ENCODE peak calls at places on chromosomes 4 and X, in four cellular contexts. K, S, N and Y are unnamed samples.

GRCh38 chrX:151713859-151714258 is 2.0 kb upstream of the FATE1 start:
- DNase-seq in K (no peak), S (peak), N (peak), Y (no peak)

GRCh38 chr4:5706486-5707290 is 1.7 kb downstream of the EVC2 start:
- DNase-seq in K (no peak), S (no peak), N (no peak), Y (no peak)

GRCh38 chr4:145375416-145375815 is 106.2 kb upstream of the SMAD1 start:
- DNase-seq in K (no peak), S (no peak), N (no peak), Y (no peak)

GRCh38 chrX:142978130-142978684 is 47.5 kb upstream of the SPANXN4 start:
- DNase-seq in K (no peak), S (no peak), N (no peak), Y (no peak)

GRCh38 chr4:34469518-34469917 is 1774.8 kb downstream of the ARAP2 start:
- DNase-seq in K (no peak), S (no peak), N (no peak), Y (no peak)

GRCh38 chrX:78708171-78708570 is 39.3 kb upstream of the LPAR4 start:
- DNase-seq in K (no peak), S (no peak), N (peak), Y (no peak)

GRCh38 chr4:153603258-153603657 is 80.8 kb upstream of the TLR2 start:
- DNase-seq in K (no peak), S (no peak), N (no peak), Y (no peak)

GRCh38 chrX:40167240-40168182 is 69.8 kb upstream of the BCOR start:
- DNase-seq in K (no peak), S (peak), N (no peak), Y (no peak)

GRCh38 chr4:22607382-22607781 is 85.4 kb upstream of the GBA3 start:
- DNase-seq in K (no peak), S (no peak), N (peak), Y (peak)

GRCh38 chrX:114924846-114925245 is 92.6 kb downstream of the IL13RA2 start:
- DNase-seq in K (no peak), S (no peak), N (peak), Y (no peak)

GRCh38 chrX:10121787-10122186 is 35.0 kb upstream of the CLCN4 start:
- DNase-seq in K (no peak), S (no peak), N (no peak), Y (no peak)

GRCh38 chr4:147683172-147683571 is 791 bp downstream of the PRMT9 start:
- DNase-seq in K (no peak), S (no peak), N (peak), Y (no peak)

GRCh38 chr4:177632481-177632880 is 190.2 kb upstream of the AGA start:
- DNase-seq in K (no peak), S (no peak), N (peak), Y (no peak)

GRCh38 chr4:133711817-133712216 is 489.8 kb downstream of the PABPC4L start:
- DNase-seq in K (no peak), S (no peak), N (no peak), Y (no peak)

GRCh38 chr4:132770776-132771175 is 378.3 kb upstream of the PCDH10 start:
- DNase-seq in K (no peak), S (no peak), N (no peak), Y (no peak)

GRCh38 chr4:133584714-133585113 is 435.6 kb downstream of the PCDH10 start:
- DNase-seq in K (no peak), S (no peak), N (no peak), Y (no peak)

GRCh38 chrX:53262918-53263394 is 18.4 kb downstream of the IQSEC2 start:
- DNase-seq in K (peak), S (no peak), N (peak), Y (no peak)

GRCh38 chrX:114635986-114636385 is 52.1 kb downstream of the HTR2C start:
- DNase-seq in K (no peak), S (no peak), N (no peak), Y (no peak)

GRCh38 chr4:178689926-178690325 is 1247.7 kb upstream of the AGA start:
- DNase-seq in K (no peak), S (no peak), N (no peak), Y (no peak)

GRCh38 chrX:75114638-75115037 is 41.4 kb downstream of the ABCB7 start:
- DNase-seq in K (no peak), S (no peak), N (no peak), Y (no peak)

GRCh38 chrX:30804462-30804861 is 84.6 kb downstream of the TAB3 start:
- DNase-seq in K (no peak), S (no peak), N (no peak), Y (no peak)